ENCODE peak calls at places on chromosomes 6 and 20, in seven cellular contexts. One of them, this sample, is unnamed. For H3K36me3, the result is how much of the 10 kb centered on the place peaks cover.

GRCh38 chr20:50415516-50416268 is 94.5 kb upstream of the PTPN1 start:
- DNase-seq in Peyer's patch: peak
- DNase-seq in stomach: peak
- DNase-seq in CD8-positive, alpha-beta T cell: no peak
- DNase-seq in uterus: peak
- DNase-seq in WERI-Rb-1: no peak
- DNase-seq in lower lobe of right lung: peak
- DNase-seq in this sample: peak

GRCh38 chr6:17831135-17831534 is 124.4 kb upstream of the NUP153 start:
- DNase-seq in Peyer's patch: no peak
- DNase-seq in stomach: no peak
- DNase-seq in CD8-positive, alpha-beta T cell: no peak
- DNase-seq in uterus: no peak
- DNase-seq in WERI-Rb-1: no peak
- DNase-seq in lower lobe of right lung: no peak
- DNase-seq in this sample: no peak

GRCh38 chr6:44270526-44271405 is 516 bp downstream of the TMEM151B start:
- DNase-seq in Peyer's patch: no peak
- DNase-seq in stomach: no peak
- DNase-seq in CD8-positive, alpha-beta T cell: no peak
- DNase-seq in uterus: no peak
- DNase-seq in WERI-Rb-1: peak
- DNase-seq in lower lobe of right lung: no peak
- DNase-seq in this sample: no peak

GRCh38 chr6:154621611-154622010 is 111.1 kb upstream of the CNKSR3 start:
- DNase-seq in Peyer's patch: no peak
- DNase-seq in stomach: no peak
- DNase-seq in CD8-positive, alpha-beta T cell: no peak
- DNase-seq in uterus: no peak
- DNase-seq in WERI-Rb-1: no peak
- DNase-seq in lower lobe of right lung: no peak
- DNase-seq in this sample: no peak

GRCh38 chr6:157272866-157273755 is 50.2 kb downstream of the TMEM242 start:
- DNase-seq in Peyer's patch: peak
- DNase-seq in stomach: no peak
- DNase-seq in CD8-positive, alpha-beta T cell: no peak
- DNase-seq in uterus: no peak
- DNase-seq in WERI-Rb-1: peak
- DNase-seq in lower lobe of right lung: no peak
- DNase-seq in this sample: no peak

GRCh38 chr6:109441069-109441816 is 719 bp downstream of the SMPD2 start:
- DNase-seq in Peyer's patch: peak
- DNase-seq in stomach: peak
- DNase-seq in CD8-positive, alpha-beta T cell: no peak
- DNase-seq in uterus: peak
- DNase-seq in WERI-Rb-1: peak
- DNase-seq in lower lobe of right lung: peak
- DNase-seq in this sample: peak

GRCh38 chr20:21396921-21397340 is 395 bp downstream of the NKX2-4 start:
- DNase-seq in Peyer's patch: no peak
- DNase-seq in stomach: no peak
- DNase-seq in CD8-positive, alpha-beta T cell: no peak
- DNase-seq in uterus: no peak
- DNase-seq in WERI-Rb-1: peak
- DNase-seq in lower lobe of right lung: no peak
- DNase-seq in this sample: no peak

GRCh38 chr6:113381232-113381631 is 475.9 kb upstream of the MARCKS start:
- DNase-seq in Peyer's patch: no peak
- DNase-seq in stomach: no peak
- DNase-seq in CD8-positive, alpha-beta T cell: no peak
- DNase-seq in uterus: no peak
- DNase-seq in WERI-Rb-1: no peak
- DNase-seq in lower lobe of right lung: no peak
- DNase-seq in this sample: no peak

GRCh38 chr20:4795394-4795793 is 73.7 kb downstream of the PRND start:
- DNase-seq in Peyer's patch: no peak
- DNase-seq in stomach: no peak
- DNase-seq in CD8-positive, alpha-beta T cell: peak
- DNase-seq in uterus: no peak
- DNase-seq in WERI-Rb-1: no peak
- DNase-seq in lower lobe of right lung: no peak
- DNase-seq in this sample: no peak

GRCh38 chr6:152218887-152219286 is 411.4 kb downstream of the ESR1 start:
- DNase-seq in Peyer's patch: no peak
- DNase-seq in stomach: no peak
- DNase-seq in CD8-positive, alpha-beta T cell: no peak
- DNase-seq in uterus: no peak
- DNase-seq in WERI-Rb-1: no peak
- DNase-seq in lower lobe of right lung: no peak
- DNase-seq in this sample: no peak
- H3K36me3 ChIP-seq in Peyer's patch: half or more
- H3K36me3 ChIP-seq in stomach: half or more
- H3K36me3 ChIP-seq in CD8-positive, alpha-beta T cell: half or more
- H3K36me3 ChIP-seq in uterus: under half
- H3K36me3 ChIP-seq in WERI-Rb-1: under half
- H3K36me3 ChIP-seq in lower lobe of right lung: half or more
- H3K36me3 ChIP-seq in this sample: under half

GRCh38 chr6:36510365-36510764 is 36.9 kb downstream of the STK38 start:
- DNase-seq in Peyer's patch: peak
- DNase-seq in stomach: no peak
- DNase-seq in CD8-positive, alpha-beta T cell: no peak
- DNase-seq in uterus: no peak
- DNase-seq in WERI-Rb-1: no peak
- DNase-seq in lower lobe of right lung: no peak
- DNase-seq in this sample: no peak

GRCh38 chr6:36505744-36506534 is 41.3 kb downstream of the STK38 start:
- DNase-seq in Peyer's patch: no peak
- DNase-seq in stomach: no peak
- DNase-seq in CD8-positive, alpha-beta T cell: no peak
- DNase-seq in uterus: no peak
- DNase-seq in WERI-Rb-1: no peak
- DNase-seq in lower lobe of right lung: no peak
- DNase-seq in this sample: no peak

GRCh38 chr6:36504982-36505381 is 42.3 kb downstream of the STK38 start:
- DNase-seq in Peyer's patch: no peak
- DNase-seq in stomach: no peak
- DNase-seq in CD8-positive, alpha-beta T cell: no peak
- DNase-seq in uterus: no peak
- DNase-seq in WERI-Rb-1: no peak
- DNase-seq in lower lobe of right lung: no peak
- DNase-seq in this sample: no peak

GRCh38 chr6:36506617-36507016 is 40.7 kb downstream of the STK38 start:
- DNase-seq in Peyer's patch: no peak
- DNase-seq in stomach: no peak
- DNase-seq in CD8-positive, alpha-beta T cell: no peak
- DNase-seq in uterus: no peak
- DNase-seq in WERI-Rb-1: no peak
- DNase-seq in lower lobe of right lung: no peak
- DNase-seq in this sample: no peak

GRCh38 chr6:36508532-36508931 is 38.7 kb downstream of the STK38 start:
- DNase-seq in Peyer's patch: no peak
- DNase-seq in stomach: no peak
- DNase-seq in CD8-positive, alpha-beta T cell: no peak
- DNase-seq in uterus: no peak
- DNase-seq in WERI-Rb-1: no peak
- DNase-seq in lower lobe of right lung: no peak
- DNase-seq in this sample: no peak
- H3K36me3 ChIP-seq in Peyer's patch: under half
- H3K36me3 ChIP-seq in stomach: half or more
- H3K36me3 ChIP-seq in CD8-positive, alpha-beta T cell: under half
- H3K36me3 ChIP-seq in uterus: under half
- H3K36me3 ChIP-seq in WERI-Rb-1: half or more
- H3K36me3 ChIP-seq in lower lobe of right lung: half or more
- H3K36me3 ChIP-seq in this sample: under half

DNA sequence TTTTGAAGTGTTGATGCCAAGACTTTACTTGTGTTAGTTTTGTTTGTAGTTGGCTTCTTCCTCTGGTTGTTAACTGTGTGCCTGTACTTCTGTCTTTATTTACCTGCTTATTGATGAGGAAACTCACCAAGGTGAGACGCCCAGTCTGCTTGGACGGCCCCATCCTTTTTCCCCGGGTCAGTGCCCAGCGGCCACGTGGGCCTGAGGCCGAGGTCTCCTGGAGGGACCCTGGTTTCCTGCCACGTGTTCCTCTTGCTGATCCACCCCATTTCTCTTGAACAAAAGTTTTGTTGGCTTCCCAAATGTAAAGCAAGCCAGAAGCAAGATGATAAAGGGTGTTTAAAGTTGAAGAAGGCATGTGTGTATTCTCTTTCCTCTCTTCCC is 24.8 kb downstream of the DUSP22 start:
- DNase-seq in Peyer's patch: peak
- DNase-seq in stomach: no peak
- DNase-seq in CD8-positive, alpha-beta T cell: no peak
- DNase-seq in uterus: no peak
- DNase-seq in WERI-Rb-1: no peak
- DNase-seq in lower lobe of right lung: no peak
- DNase-seq in this sample: no peak
- H3K36me3 ChIP-seq in Peyer's patch: under half
- H3K36me3 ChIP-seq in stomach: under half
- H3K36me3 ChIP-seq in CD8-positive, alpha-beta T cell: under half
- H3K36me3 ChIP-seq in uterus: under half
- H3K36me3 ChIP-seq in WERI-Rb-1: under half
- H3K36me3 ChIP-seq in lower lobe of right lung: under half
- H3K36me3 ChIP-seq in this sample: under half

GRCh38 chr6:116572162-116572561 is 858 bp downstream of the RWDD1 start:
- DNase-seq in Peyer's patch: no peak
- DNase-seq in stomach: peak
- DNase-seq in CD8-positive, alpha-beta T cell: no peak
- DNase-seq in uterus: no peak
- DNase-seq in WERI-Rb-1: peak
- DNase-seq in lower lobe of right lung: no peak
- DNase-seq in this sample: no peak

GRCh38 chr6:116579143-116579542 is 7.8 kb downstream of the RWDD1 start:
- DNase-seq in Peyer's patch: no peak
- DNase-seq in stomach: no peak
- DNase-seq in CD8-positive, alpha-beta T cell: no peak
- DNase-seq in uterus: no peak
- DNase-seq in WERI-Rb-1: no peak
- DNase-seq in lower lobe of right lung: no peak
- DNase-seq in this sample: no peak

GRCh38 chr6:116575227-116575626 is 3.9 kb downstream of the RWDD1 start:
- DNase-seq in Peyer's patch: no peak
- DNase-seq in stomach: no peak
- DNase-seq in CD8-positive, alpha-beta T cell: no peak
- DNase-seq in uterus: no peak
- DNase-seq in WERI-Rb-1: no peak
- DNase-seq in lower lobe of right lung: no peak
- DNase-seq in this sample: no peak

GRCh38 chr6:116580198-116580597 is 8.9 kb downstream of the RWDD1 start:
- DNase-seq in Peyer's patch: no peak
- DNase-seq in stomach: no peak
- DNase-seq in CD8-positive, alpha-beta T cell: no peak
- DNase-seq in uterus: no peak
- DNase-seq in WERI-Rb-1: no peak
- DNase-seq in lower lobe of right lung: no peak
- DNase-seq in this sample: no peak

DNA sequence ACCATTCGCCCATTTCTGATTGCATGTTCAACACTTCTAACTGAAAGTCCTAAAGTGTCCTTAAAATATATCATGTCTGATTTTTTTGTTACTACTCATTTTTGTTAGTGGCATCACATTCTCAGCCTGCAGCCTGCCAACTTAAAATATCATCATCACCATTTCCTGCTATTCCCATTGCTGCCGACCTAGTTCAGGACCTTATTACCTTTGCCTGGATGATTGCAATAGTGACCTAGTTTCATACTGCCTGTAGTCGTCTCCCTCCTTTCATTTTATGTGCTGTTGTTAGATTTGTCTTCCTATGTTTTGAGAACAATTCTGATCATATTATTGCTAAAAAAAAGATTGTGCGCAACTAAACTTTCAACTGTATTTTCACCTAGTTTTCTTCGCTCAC is 6.2 kb downstream of the RWDD1 start:
- DNase-seq in Peyer's patch: no peak
- DNase-seq in stomach: no peak
- DNase-seq in CD8-positive, alpha-beta T cell: no peak
- DNase-seq in uterus: no peak
- DNase-seq in WERI-Rb-1: no peak
- DNase-seq in lower lobe of right lung: no peak
- DNase-seq in this sample: no peak
- H3K36me3 ChIP-seq in Peyer's patch: under half
- H3K36me3 ChIP-seq in stomach: half or more
- H3K36me3 ChIP-seq in CD8-positive, alpha-beta T cell: under half
- H3K36me3 ChIP-seq in uterus: under half
- H3K36me3 ChIP-seq in WERI-Rb-1: half or more
- H3K36me3 ChIP-seq in lower lobe of right lung: half or more
- H3K36me3 ChIP-seq in this sample: under half

DNA sequence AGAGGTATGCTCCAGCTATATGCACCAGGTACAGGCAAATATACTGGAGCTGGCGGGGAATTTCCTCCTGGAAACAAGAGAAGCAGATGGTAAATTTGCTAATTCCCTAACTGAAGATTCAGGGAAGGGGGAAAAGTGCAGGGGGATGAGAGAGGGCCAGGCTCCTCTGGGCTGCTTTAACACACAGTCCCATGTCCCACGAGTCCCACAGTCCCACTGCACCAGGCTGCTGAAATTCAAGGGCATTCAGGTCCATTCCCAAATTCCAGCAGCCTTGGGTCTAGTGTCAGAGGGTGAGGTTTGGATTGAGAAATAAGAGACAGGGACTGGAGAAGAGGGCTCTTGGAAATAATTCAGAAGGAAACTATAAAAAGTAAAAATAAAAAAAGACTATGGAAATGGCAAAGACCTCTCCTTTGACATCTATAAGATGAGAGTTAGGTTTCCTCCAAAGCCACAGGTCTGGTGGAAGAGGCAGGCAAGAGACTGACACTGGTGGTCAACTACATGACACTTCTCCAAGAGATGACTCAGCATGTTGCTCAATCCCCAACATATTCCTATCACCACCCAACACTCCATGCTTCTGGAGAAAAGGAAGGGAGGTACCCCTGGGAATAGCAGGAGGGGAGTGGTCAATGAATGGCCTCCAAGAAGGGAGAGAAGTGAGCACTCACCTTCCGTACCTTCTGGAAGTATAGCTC is 69.2 kb downstream of the TRAM2 start:
- DNase-seq in Peyer's patch: no peak
- DNase-seq in stomach: no peak
- DNase-seq in CD8-positive, alpha-beta T cell: no peak
- DNase-seq in uterus: no peak
- DNase-seq in WERI-Rb-1: no peak
- DNase-seq in lower lobe of right lung: no peak
- DNase-seq in this sample: no peak
- H3K36me3 ChIP-seq in Peyer's patch: half or more
- H3K36me3 ChIP-seq in stomach: half or more
- H3K36me3 ChIP-seq in CD8-positive, alpha-beta T cell: under half
- H3K36me3 ChIP-seq in uterus: under half
- H3K36me3 ChIP-seq in WERI-Rb-1: half or more
- H3K36me3 ChIP-seq in lower lobe of right lung: half or more
- H3K36me3 ChIP-seq in this sample: under half

DNA sequence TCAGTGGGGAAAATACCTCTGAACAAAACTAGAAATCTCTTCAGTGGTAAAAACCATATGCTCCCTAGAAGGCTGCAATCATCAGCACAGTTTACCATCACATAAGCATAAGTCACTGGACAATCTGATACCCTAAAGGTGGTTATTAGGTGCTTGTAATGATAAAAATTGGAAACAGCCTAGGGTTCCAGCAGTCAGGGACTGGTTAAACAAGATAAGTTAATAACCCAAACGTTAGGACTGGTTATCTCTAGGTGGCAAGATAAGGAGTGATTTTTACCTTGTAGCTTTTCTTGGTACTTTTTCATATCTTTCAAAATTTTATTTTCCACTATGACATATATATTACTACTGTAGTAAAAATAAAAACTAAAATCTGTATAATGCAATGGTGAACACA is 11.0 kb downstream of the ECI2 start:
- DNase-seq in Peyer's patch: no peak
- DNase-seq in stomach: no peak
- DNase-seq in CD8-positive, alpha-beta T cell: no peak
- DNase-seq in uterus: no peak
- DNase-seq in WERI-Rb-1: no peak
- DNase-seq in lower lobe of right lung: no peak
- DNase-seq in this sample: no peak
- H3K36me3 ChIP-seq in Peyer's patch: half or more
- H3K36me3 ChIP-seq in stomach: half or more
- H3K36me3 ChIP-seq in CD8-positive, alpha-beta T cell: half or more
- H3K36me3 ChIP-seq in uterus: under half
- H3K36me3 ChIP-seq in WERI-Rb-1: half or more
- H3K36me3 ChIP-seq in lower lobe of right lung: half or more
- H3K36me3 ChIP-seq in this sample: under half